ENCODE peak calls at places on chromosomes 2 and 18, in five cellular contexts. One of them, this sample, is unnamed.

GRCh38 chr2:63926800-63927199 is 85.1 kb downstream of the UGP2 start:
- DNase-seq in psoas muscle: no peak
- DNase-seq in IMR-90: no peak
- DNase-seq in CD8-positive, alpha-beta T cell: no peak
- DNase-seq in PC-3: no peak
- DNase-seq in this sample: no peak

GRCh38 chr18:55321268-55322175 is 266.5 kb downstream of the TCF4 start:
- DNase-seq in psoas muscle: peak; percentile 95
- DNase-seq in IMR-90: peak; percentile 89
- DNase-seq in CD8-positive, alpha-beta T cell: peak; percentile 36
- DNase-seq in PC-3: peak; percentile 80
- DNase-seq in this sample: peak; percentile 65

GRCh38 chr2:39215545-39215944 is 28.2 kb downstream of the CDKL4 start:
- DNase-seq in psoas muscle: no peak
- DNase-seq in IMR-90: peak; percentile 21
- DNase-seq in CD8-positive, alpha-beta T cell: no peak
- DNase-seq in PC-3: no peak
- DNase-seq in this sample: no peak

GRCh38 chr2:237060518-237061312 is 25.0 kb upstream of the COPS8 start:
- DNase-seq in psoas muscle: no peak
- DNase-seq in IMR-90: peak; percentile 72
- DNase-seq in CD8-positive, alpha-beta T cell: no peak
- DNase-seq in PC-3: peak; percentile 73
- DNase-seq in this sample: peak; percentile 56

GRCh38 chr2:118554616-118555015 is 292.8 kb downstream of the EN1 start:
- DNase-seq in psoas muscle: no peak
- DNase-seq in IMR-90: no peak
- DNase-seq in CD8-positive, alpha-beta T cell: no peak
- DNase-seq in PC-3: peak; percentile 36
- DNase-seq in this sample: no peak

GRCh38 chr2:100891911-100892642 is 72.1 kb downstream of the NPAS2 start:
- DNase-seq in psoas muscle: no peak
- DNase-seq in IMR-90: peak; percentile 67
- DNase-seq in CD8-positive, alpha-beta T cell: no peak
- DNase-seq in PC-3: peak; percentile 82
- DNase-seq in this sample: peak; percentile 35

GRCh38 chr2:9232886-9233285 is 26.3 kb downstream of the ASAP2 start:
- DNase-seq in psoas muscle: no peak
- DNase-seq in IMR-90: peak; percentile 41
- DNase-seq in CD8-positive, alpha-beta T cell: no peak
- DNase-seq in PC-3: no peak
- DNase-seq in this sample: no peak

GRCh38 chr2:231037202-231037730 is at the start of gene C2orf72:
- DNase-seq in psoas muscle: no peak
- DNase-seq in IMR-90: no peak
- DNase-seq in CD8-positive, alpha-beta T cell: no peak
- DNase-seq in PC-3: no peak
- DNase-seq in this sample: no peak

GRCh38 chr2:15893689-15894325 is 46.5 kb upstream of the MYCN start:
- DNase-seq in psoas muscle: no peak
- DNase-seq in IMR-90: no peak
- DNase-seq in CD8-positive, alpha-beta T cell: no peak
- DNase-seq in PC-3: no peak
- DNase-seq in this sample: peak; percentile 89

GRCh38 chr18:54608008-54608642 is 17.1 kb downstream of the DYNAP start:
- DNase-seq in psoas muscle: no peak
- DNase-seq in IMR-90: peak; percentile 1
- DNase-seq in CD8-positive, alpha-beta T cell: no peak
- DNase-seq in PC-3: peak; percentile 96
- DNase-seq in this sample: peak; percentile 93

GRCh38 chr18:14179306-14179705 is 47.1 kb upstream of the ZNF519 start:
- DNase-seq in psoas muscle: no peak
- DNase-seq in IMR-90: no peak
- DNase-seq in CD8-positive, alpha-beta T cell: no peak
- DNase-seq in PC-3: no peak
- DNase-seq in this sample: no peak
- H3K4me3 ChIP-seq in psoas muscle: peak overlapping the region; percentile 70
- H3K4me3 ChIP-seq in IMR-90: peak overlapping the region; percentile 7
- H3K4me3 ChIP-seq in CD8-positive, alpha-beta T cell: peak overlapping the region; percentile 61
- H3K4me3 ChIP-seq in PC-3: peak overlapping the region; percentile 75
- H3K4me3 ChIP-seq in this sample: peak overlapping the region; percentile 47

DNA sequence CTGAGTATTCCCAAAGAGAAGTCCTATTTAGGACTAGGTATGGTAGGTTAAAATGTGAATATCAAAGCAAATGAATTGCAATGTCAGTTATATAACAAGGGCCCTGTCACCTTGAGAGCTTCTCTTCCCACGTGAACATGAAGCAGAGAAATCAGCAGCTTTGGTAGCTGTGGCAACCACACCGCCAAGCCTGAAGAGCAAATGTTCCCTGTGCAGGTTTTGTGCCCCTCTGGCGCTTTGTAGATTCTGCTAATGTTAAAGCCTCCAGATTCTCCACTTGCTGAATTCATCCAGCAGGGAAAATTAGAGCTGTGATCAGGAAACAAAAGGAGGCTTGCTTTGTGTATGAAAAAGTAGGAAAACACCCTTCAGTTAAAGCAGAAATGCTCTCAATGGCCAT is 322.6 kb downstream of the RBM43 start:
- DNase-seq in psoas muscle: no peak
- DNase-seq in IMR-90: no peak
- DNase-seq in CD8-positive, alpha-beta T cell: no peak
- DNase-seq in PC-3: no peak
- DNase-seq in this sample: no peak
- TF ChIP-seq CTCF in psoas muscle: no peak
- TF ChIP-seq CTCF in IMR-90: no peak
- TF ChIP-seq CTCF in CD8-positive, alpha-beta T cell: no peak
- TF ChIP-seq CTCF in PC-3: no peak
- TF ChIP-seq CTCF in this sample: no peak

DNA sequence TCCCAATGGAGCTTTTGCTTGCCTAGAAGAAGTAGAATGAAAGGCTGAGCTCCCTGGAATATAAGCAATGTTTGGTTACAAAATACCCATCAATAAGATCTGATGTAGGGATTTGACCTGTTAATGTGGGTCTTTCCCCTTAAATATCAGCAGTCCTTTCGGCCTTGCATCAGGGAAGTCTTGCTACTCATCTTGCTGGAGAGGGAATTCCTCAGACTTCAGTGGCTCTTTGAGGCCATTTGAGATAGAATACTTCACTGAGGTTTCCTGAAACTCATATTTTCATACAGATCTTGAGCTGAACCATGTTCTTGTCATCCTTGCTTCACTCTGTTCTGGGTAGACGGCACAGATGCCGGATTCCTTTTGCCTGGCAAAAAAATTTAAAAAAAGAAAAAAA is 3.9 kb downstream of the TWIST2 start:
- DNase-seq in psoas muscle: no peak
- DNase-seq in IMR-90: no peak
- DNase-seq in CD8-positive, alpha-beta T cell: no peak
- DNase-seq in PC-3: no peak
- DNase-seq in this sample: no peak
- H3K27me3 ChIP-seq in psoas muscle: peaks cover 15% of the 10 kb centered on the region
- H3K27me3 ChIP-seq in IMR-90: no peaks in the 10 kb centered on the region
- H3K27me3 ChIP-seq in CD8-positive, alpha-beta T cell: peaks cover 6% of the 10 kb centered on the region
- H3K27me3 ChIP-seq in PC-3: no peaks in the 10 kb centered on the region
- H3K27me3 ChIP-seq in this sample: peaks cover 1% of the 10 kb centered on the region

DNA sequence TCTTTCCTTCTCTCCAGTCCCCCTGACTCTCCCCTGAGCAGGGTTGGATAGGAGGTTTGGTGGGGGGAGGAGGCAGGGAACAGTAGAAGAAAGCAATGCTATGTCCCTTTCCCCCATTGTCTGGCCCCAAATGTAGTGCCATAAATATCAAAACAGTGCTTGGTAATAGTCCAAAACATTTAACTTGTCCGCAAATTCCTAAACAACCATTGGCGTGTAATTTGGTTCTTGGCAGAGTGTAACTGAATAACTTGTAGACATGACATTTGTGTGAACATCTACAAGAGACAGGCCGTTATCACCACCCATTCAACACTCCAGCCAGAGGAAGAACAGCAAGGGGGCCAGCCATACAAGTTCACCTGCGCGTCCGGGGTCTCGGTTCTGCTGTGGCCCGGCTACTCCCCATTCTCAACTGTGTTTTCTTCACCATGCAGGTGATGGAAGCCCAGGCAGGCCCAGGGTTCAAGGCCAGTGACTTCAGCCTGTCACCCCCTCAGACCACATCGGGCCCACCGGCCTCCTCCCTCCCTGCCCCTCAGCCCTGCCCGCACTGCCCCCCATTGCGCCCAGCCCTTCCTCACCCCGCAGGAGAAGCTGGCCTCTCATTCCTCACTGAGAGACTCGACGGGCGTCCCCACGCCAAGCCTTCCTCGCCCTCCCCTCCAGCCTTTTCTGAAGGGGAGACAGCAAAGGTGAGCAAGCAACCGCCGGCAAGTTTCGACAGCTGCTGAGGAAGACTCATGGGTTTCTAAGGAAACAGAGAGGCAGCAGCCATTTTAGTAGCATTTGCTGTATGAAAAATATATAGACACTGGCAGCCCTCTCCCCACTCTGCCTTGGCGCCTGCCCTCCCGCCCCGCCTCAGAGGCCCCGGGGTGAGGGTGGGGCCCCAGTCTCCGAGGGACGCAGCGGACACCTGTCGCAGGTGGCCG is 667 bp upstream of the RAPGEF4 start:
- DNase-seq in psoas muscle: no peak
- DNase-seq in IMR-90: no peak
- DNase-seq in CD8-positive, alpha-beta T cell: no peak
- DNase-seq in PC-3: no peak
- DNase-seq in this sample: peak; percentile 74
- H3K4me3 ChIP-seq in psoas muscle: peak overlapping the region; percentile 58
- H3K4me3 ChIP-seq in IMR-90: peak overlapping the region; percentile 81
- H3K4me3 ChIP-seq in CD8-positive, alpha-beta T cell: no peak overlapping the region
- H3K4me3 ChIP-seq in PC-3: peak overlapping the region; percentile 70
- H3K4me3 ChIP-seq in this sample: peak overlapping the region; percentile 50

GRCh38 chr2:199485732-199486335 is 28.1 kb upstream of the SATB2 start:
- DNase-seq in psoas muscle: peak; percentile 28
- DNase-seq in IMR-90: peak; percentile 49
- DNase-seq in CD8-positive, alpha-beta T cell: peak; percentile 30
- DNase-seq in PC-3: peak; percentile 81
- DNase-seq in this sample: peak; percentile 37
- TF ChIP-seq CTCF in psoas muscle: peak; percentile 41
- TF ChIP-seq CTCF in IMR-90: peak; percentile 80
- TF ChIP-seq CTCF in CD8-positive, alpha-beta T cell: no peak
- TF ChIP-seq CTCF in PC-3: peak; percentile 77
- TF ChIP-seq CTCF in this sample: peak; percentile 56

GRCh38 chr2:219298759-219299371 is 10.3 kb downstream of the PTPRN start:
- DNase-seq in psoas muscle: peak; percentile 82
- DNase-seq in IMR-90: peak; percentile 69
- DNase-seq in CD8-positive, alpha-beta T cell: peak; percentile 89
- DNase-seq in PC-3: peak; percentile 87
- DNase-seq in this sample: peak; percentile 69
- H3K27me3 ChIP-seq in psoas muscle: no peaks in the 10 kb centered on the region
- H3K27me3 ChIP-seq in IMR-90: no peaks in the 10 kb centered on the region
- H3K27me3 ChIP-seq in CD8-positive, alpha-beta T cell: no peaks in the 10 kb centered on the region
- H3K27me3 ChIP-seq in PC-3: peaks cover 34% of the 10 kb centered on the region
- H3K27me3 ChIP-seq in this sample: peaks cover 16% of the 10 kb centered on the region

GRCh38 chr2:61670591-61671503 is 132.7 kb upstream of the XPO1 start:
- DNase-seq in psoas muscle: peak; percentile 41
- DNase-seq in IMR-90: peak; percentile 47
- DNase-seq in CD8-positive, alpha-beta T cell: no peak
- DNase-seq in PC-3: peak; percentile 56
- DNase-seq in this sample: peak; percentile 77
- H3K4me3 ChIP-seq in psoas muscle: peak overlapping the region; percentile 53
- H3K4me3 ChIP-seq in IMR-90: peak overlapping the region; percentile 32
- H3K4me3 ChIP-seq in CD8-positive, alpha-beta T cell: peak overlapping the region; percentile 9
- H3K4me3 ChIP-seq in PC-3: peak overlapping the region; percentile 34
- H3K4me3 ChIP-seq in this sample: no peak overlapping the region